ENCODE peak calls at places on chromosomes 11 and 22, in six cellular contexts. C is heart right ventricle, O is SJSA1, S is KBM-7, T is AG04449, E is SHP77. D is an unnamed sample.

GRCh38 chr11:10727259-10727851 is 23.7 kb upstream of the CTR9 start:
- DNase-seq in O (no peak), C (no peak), E (no peak), S (no peak), T (no peak), D (peak)

GRCh38 chr11:66207816-66208215 is 60.6 kb upstream of the RAB1B start:
- DNase-seq in C (no peak), E (no peak), S (no peak), T (no peak), O (peak), D (no peak)

GRCh38 chr11:96012086-96012824 is 88.3 kb upstream of the MTMR2 start:
- DNase-seq in C (peak), T (peak), E (peak), S (peak), O (no peak), D (peak)

GRCh38 chr11:126416542-126417090 is 61.1 kb downstream of the ST3GAL4 start:
- DNase-seq in E (peak), S (no peak), T (no peak), C (peak), O (no peak), D (peak)

GRCh38 chr22:42632096-42632495 is 8.3 kb downstream of the ATP5MGL start:
- DNase-seq in S (no peak), O (peak), E (no peak), T (no peak), C (no peak), D (no peak)

GRCh38 chr11:126514061-126514713 is 158.7 kb downstream of the ST3GAL4 start:
- DNase-seq in S (no peak), O (no peak), T (no peak), C (no peak), E (no peak), D (no peak)

GRCh38 chr11:17219016-17219415 is 11.2 kb upstream of the PIK3C2A start:
- DNase-seq in T (no peak), E (no peak), C (no peak), S (no peak), O (no peak), D (no peak)

GRCh38 chr11:65058419-65059054 is at the start of gene NAALADL1:
- DNase-seq in S (no peak), C (no peak), O (no peak), E (no peak), T (no peak), D (peak)

GRCh38 chr11:20840341-20840740 is 171.0 kb downstream of the NELL1 start:
- DNase-seq in O (no peak), S (no peak), E (peak), C (no peak), T (no peak), D (no peak)

GRCh38 chr11:113817162-113817561 is 37.6 kb downstream of the CLDN25 start:
- DNase-seq in S (no peak), C (no peak), O (no peak), T (peak), E (no peak), D (no peak)

GRCh38 chr11:63613517-63614135 is 607 bp downstream of the PLAAT3 start:
- DNase-seq in O (peak), T (no peak), E (no peak), C (peak), S (no peak), D (peak)

GRCh38 chr22:38981005-38981658 is 1.0 kb upstream of the APOBEC3B start:
- DNase-seq in T (no peak), O (no peak), S (no peak), E (peak), C (no peak), D (peak)

GRCh38 chr11:18727499-18728236 is 1.7 kb upstream of the IGSF22 start:
- DNase-seq in O (no peak), T (no peak), S (peak), E (no peak), C (peak), D (peak)

GRCh38 chr22:35601743-35602633 is 15.1 kb downstream of the MB start:
- DNase-seq in E (no peak), C (no peak), T (peak), O (no peak), S (peak), D (peak)

GRCh38 chr11:110859998-110860397 is 147.8 kb upstream of the ARHGAP20 start:
- DNase-seq in S (no peak), C (no peak), O (no peak), T (no peak), E (no peak), D (no peak)

GRCh38 chr11:3158131-3158591 is 6.9 kb downstream of the OSBPL5 start:
- DNase-seq in E (no peak), S (no peak), O (no peak), T (no peak), C (no peak), D (no peak)

GRCh38 chr11:32137263-32137662 is 46.4 kb downstream of the RCN1 start:
- DNase-seq in S (no peak), E (no peak), C (no peak), O (no peak), T (peak), D (peak)

GRCh38 chr11:116852261-116853125 is 15.1 kb upstream of the APOA1 start:
- DNase-seq in E (no peak), T (no peak), O (no peak), S (no peak), C (no peak), D (no peak)

GRCh38 chr11:18078909-18079308 is 27.0 kb downstream of the SAAL1 start:
- DNase-seq in O (no peak), S (no peak), E (no peak), T (no peak), C (no peak), D (no peak)

GRCh38 chr22:49962751-49963646 is 2.4 kb downstream of the PIM3 start:
- DNase-seq in E (no peak), O (no peak), S (no peak), C (peak), T (no peak), D (no peak)

GRCh38 chr22:32574397-32574796 is 99.8 kb downstream of the FBXO7 start:
- DNase-seq in T (no peak), S (no peak), O (no peak), C (no peak), E (no peak), D (peak)

GRCh38 chr11:112291191-112291590 is 30.5 kb upstream of the PLET1 start:
- DNase-seq in C (no peak), E (no peak), S (no peak), T (no peak), O (no peak), D (no peak)

GRCh38 chr11:819129-819931 is 616 bp downstream of the PNPLA2 start:
- DNase-seq in E (no peak), S (peak), C (peak), T (no peak), O (peak), D (peak)

GRCh38 chr22:39173050-39173706 is 20.7 kb upstream of the CBX7 start:
- DNase-seq in C (no peak), S (no peak), O (no peak), T (no peak), E (no peak), D (no peak)

GRCh38 chr11:57434640-57435546 is 8.0 kb upstream of the SLC43A3 start:
- DNase-seq in S (peak), E (no peak), C (no peak), O (no peak), T (peak), D (no peak)

GRCh38 chr11:131776211-131776610 is 405.8 kb downstream of the NTM start:
- DNase-seq in T (no peak), E (no peak), O (no peak), C (no peak), S (no peak), D (no peak)

GRCh38 chr11:3796796-3797328 is 492 bp downstream of the NUP98 start:
- DNase-seq in O (no peak), T (no peak), C (no peak), S (no peak), E (no peak), D (peak)

GRCh38 chr11:269146-269890 is 8.9 kb upstream of the NLRP6 start:
- DNase-seq in T (no peak), C (no peak), O (no peak), E (no peak), S (peak), D (peak)

GRCh38 chr11:86469491-86470388 is 95.1 kb downstream of the CCDC81 start:
- DNase-seq in T (no peak), S (no peak), O (no peak), C (no peak), E (no peak), D (no peak)

D was measured in SW480.